ENCODE peak calls at places on chromosomes 5 and 9, in six cellular contexts. I is AG10803, K is hepatocyte, C is glutamatergic neuron, E is lower leg skin, Z is fibroblast of villous mesenchyme. U is an unnamed sample.

GRCh38 chr9:91207889-91208651 is 153.6 kb downstream of the AUH start:
- DNase-seq in I (peak), K (no peak), C (no peak), E (no peak), Z (peak), U (peak)

GRCh38 chr9:95841377-95841776 is 34.1 kb upstream of the ERCC6L2 start:
- DNase-seq in I (no peak), K (no peak), C (no peak), E (no peak), Z (no peak), U (no peak)

GRCh38 chr5:169637856-169638190 is 748 bp downstream of the DOCK2 start:
- DNase-seq in I (no peak), K (no peak), C (no peak), E (no peak), Z (no peak), U (peak)

GRCh38 chr9:109086221-109086620 is 33.5 kb downstream of the TMEM245 start:
- DNase-seq in I (no peak), K (no peak), C (no peak), E (no peak), Z (no peak), U (peak)

GRCh38 chr5:179345179-179345428 is 157 bp downstream of the ADAMTS2 start:
- DNase-seq in I (no peak), K (no peak), C (no peak), E (no peak), Z (no peak), U (no peak)

GRCh38 chr9:8270235-8270634 is 470.7 kb upstream of the DMAC1 start:
- DNase-seq in I (no peak), K (peak), C (no peak), E (no peak), Z (no peak), U (no peak)

GRCh38 chr9:106859957-106860715 is 2.8 kb upstream of the ZNF462 start:
- DNase-seq in I (no peak), K (peak), C (peak), E (peak), Z (no peak), U (peak)

GRCh38 chr5:177362871-177363507 is 5.3 kb downstream of the RGS14 start:
- DNase-seq in I (peak), K (peak), C (peak), E (no peak), Z (peak), U (peak)

GRCh38 chr9:123081824-123082223 is 48.4 kb downstream of the GPR21 start:
- DNase-seq in I (peak), K (no peak), C (no peak), E (no peak), Z (peak), U (no peak)

DNA sequence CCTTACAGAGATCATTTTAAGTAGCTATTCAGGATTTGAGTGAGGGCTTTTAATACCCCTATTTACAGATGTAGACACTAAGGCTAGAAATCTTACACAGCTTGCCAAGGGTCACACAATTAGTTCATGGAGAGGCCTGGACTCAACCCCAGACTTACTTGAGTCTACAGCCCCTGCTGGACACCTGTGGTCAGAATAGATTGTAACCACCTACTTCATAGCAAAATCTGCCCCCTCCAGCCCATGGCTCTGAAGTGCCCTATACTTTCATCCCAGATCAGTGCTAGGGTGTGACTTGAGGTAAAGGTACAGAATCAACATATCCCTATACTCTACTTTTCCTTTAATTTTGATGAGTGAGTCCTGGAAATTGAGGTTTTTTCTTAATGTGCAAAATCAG is 291.3 kb downstream of the ADGRV1 start:
- DNase-seq in I (no peak), K (no peak), C (no peak), E (no peak), Z (no peak), U (no peak)
- TF ChIP-seq CTCF in I (no peak), K (no peak), C (no peak), E (no peak), Z (no peak), U (no peak)

DNA sequence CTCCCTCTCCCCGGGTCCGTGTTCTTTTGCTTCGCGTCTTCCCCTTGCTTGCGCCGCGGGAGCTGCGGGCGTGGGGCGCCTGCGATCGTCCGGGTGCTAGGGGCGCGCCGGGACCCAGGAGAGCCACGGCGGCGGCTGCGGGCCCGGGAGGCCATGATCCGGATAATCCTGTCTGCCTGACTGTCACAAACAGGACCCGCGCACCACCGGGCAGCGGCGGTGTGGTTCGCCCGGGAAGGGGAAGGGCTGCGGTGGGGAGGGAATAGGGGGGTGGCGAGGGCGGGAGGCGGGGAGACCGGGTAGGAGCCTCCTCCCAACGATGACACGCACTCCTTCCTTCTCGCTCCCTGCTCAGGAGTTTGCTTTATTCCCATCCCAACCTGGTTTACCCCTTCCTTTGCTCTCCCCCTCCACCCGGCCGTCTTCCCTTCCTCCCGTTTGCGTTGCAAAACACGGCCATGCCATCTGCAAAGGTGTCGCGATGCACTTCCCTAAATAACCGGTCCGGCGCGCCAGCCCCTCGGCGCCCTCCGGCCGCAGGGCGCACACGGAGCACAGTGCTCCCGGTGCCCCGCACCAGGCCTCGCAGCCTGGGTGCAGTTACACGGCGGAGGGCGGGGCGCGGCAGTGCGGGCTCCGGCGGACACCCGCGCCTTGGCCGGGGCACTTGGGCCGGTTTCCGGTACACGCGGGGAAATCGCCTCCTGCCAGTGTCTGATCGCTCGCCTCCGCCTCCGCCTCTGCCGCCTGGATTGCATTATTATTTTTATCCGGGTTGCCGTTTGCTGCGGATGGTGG is 1.5 kb downstream of the SMARCA2 start:
- DNase-seq in I (peak), K (peak), C (peak), E (peak), Z (peak), U (peak)
- TF ChIP-seq CTCF in I (peak), K (no peak), C (no peak), E (no peak), Z (no peak), U (peak)

GRCh38 chr9:133188006-133188842 is 20.8 kb downstream of the OBP2B start:
- DNase-seq in I (no peak), K (peak), C (peak), E (peak), Z (no peak), U (peak)
- TF ChIP-seq CTCF in I (no peak), K (peak), C (peak), E (no peak), Z (peak), U (no peak)

GRCh38 chr5:38830521-38831051 is 15.2 kb upstream of the OSMR start:
- DNase-seq in I (no peak), K (no peak), C (no peak), E (no peak), Z (no peak), U (no peak)

GRCh38 chr5:38831117-38831516 is 14.7 kb upstream of the OSMR start:
- DNase-seq in I (no peak), K (no peak), C (no peak), E (no peak), Z (no peak), U (no peak)

GRCh38 chr5:38832810-38833209 is 13.0 kb upstream of the OSMR start:
- DNase-seq in I (no peak), K (no peak), C (no peak), E (no peak), Z (peak), U (no peak)

GRCh38 chr5:38835887-38836286 is 9.9 kb upstream of the OSMR start:
- DNase-seq in I (peak), K (no peak), C (no peak), E (no peak), Z (peak), U (no peak)

DNA sequence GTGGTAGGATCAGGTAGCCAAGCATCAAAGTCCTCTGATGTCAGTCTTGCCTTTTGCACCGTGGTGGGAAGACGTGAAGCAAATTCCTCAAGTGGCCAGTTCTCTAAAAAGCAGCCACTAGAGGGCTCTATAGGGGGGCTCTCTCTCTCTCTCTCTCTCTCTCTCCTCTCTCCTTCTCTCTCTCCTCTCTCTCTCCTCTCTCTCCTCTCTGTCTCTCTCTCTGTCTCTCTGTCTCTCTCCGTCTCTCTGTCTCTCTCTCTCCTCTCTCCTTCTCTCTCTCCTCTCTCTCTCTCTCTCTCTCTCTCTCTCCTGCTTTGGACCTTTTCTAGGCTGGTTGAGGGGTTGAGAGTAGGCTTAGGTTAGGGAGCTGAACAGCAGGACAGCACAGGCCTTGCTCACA is 13.9 kb upstream of the OSMR start:
- DNase-seq in I (peak), K (peak), C (no peak), E (no peak), Z (peak), U (no peak)
- TF ChIP-seq CTCF in I (peak), K (peak), C (peak), E (no peak), Z (peak), U (peak)

GRCh38 chr9:74379718-74380117 is 117.4 kb upstream of the RORB start:
- DNase-seq in I (no peak), K (peak), C (peak), E (no peak), Z (peak), U (no peak)
- TF ChIP-seq CTCF in I (no peak), K (peak), C (no peak), E (no peak), Z (peak), U (peak)

DNA sequence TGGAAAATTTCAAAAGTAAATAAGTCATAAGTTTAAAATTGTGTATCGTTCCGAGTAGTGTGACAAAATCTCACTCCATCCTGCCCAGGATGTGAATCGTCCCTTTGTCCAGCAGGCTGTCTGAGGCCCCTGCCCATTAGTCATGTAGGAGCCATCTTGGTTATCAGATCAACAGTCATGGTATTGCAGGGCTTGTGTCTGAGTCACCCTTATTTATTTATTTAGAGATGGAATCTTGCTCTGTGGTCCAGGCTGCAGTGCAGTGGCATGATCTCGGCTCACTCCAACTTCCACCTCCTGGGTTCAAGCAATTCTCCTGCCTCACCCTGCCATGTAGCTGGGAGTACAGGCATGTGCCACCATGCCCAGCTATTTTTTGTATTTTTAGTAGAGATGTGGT is 30.2 kb downstream of the ITGA2 start:
- DNase-seq in I (peak), K (no peak), C (no peak), E (no peak), Z (peak), U (no peak)
- TF ChIP-seq CTCF in I (peak), K (no peak), C (no peak), E (no peak), Z (no peak), U (no peak)

DNA sequence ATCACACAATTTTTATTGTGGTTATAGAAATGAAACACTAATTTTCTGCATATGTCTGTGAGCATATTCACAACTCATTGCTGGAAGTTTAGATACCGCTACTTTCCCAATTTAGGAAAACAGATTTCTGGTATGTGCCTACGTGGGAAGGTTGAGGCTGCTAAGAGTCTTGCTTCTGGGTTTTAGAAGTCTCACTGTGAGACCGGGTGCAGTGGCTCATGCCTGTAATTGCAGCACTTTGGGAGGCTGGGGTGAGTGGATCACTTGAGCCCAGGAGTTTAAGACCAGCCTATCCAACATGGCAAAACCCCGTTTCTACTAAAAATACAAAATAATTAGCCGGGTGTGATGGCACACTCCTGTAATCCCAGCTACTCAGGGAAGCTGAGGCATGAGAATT is 39.6 kb downstream of the UBAP1 start:
- DNase-seq in I (peak), K (no peak), C (no peak), E (no peak), Z (no peak), U (no peak)
- TF ChIP-seq CTCF in I (no peak), K (no peak), C (no peak), E (no peak), Z (no peak), U (no peak)

U was measured in GM13976.